ENCODE peak calls at places on chromosomes 1 and 21, in six cellular contexts. O, D, N, A, W and R are unnamed samples.

GRCh38 chr1:11523746-11524464 is 45.0 kb downstream of the DISP3 start:
- DNase-seq in O (no peak), D (no peak), N (no peak), A (no peak), W (no peak), R (no peak)

GRCh38 chr1:85865183-85865582 is 156.9 kb upstream of the ZNHIT6 start:
- DNase-seq in O (no peak), D (no peak), N (no peak), A (no peak), W (peak; percentile 54), R (no peak)

GRCh38 chr1:10888791-10889627 is 92.6 kb upstream of the CASZ1 start:
- DNase-seq in O (no peak), D (no peak), N (no peak), A (no peak), W (no peak), R (no peak)

GRCh38 chr1:111851552-111851951 is 95.9 kb downstream of the DDX20 start:
- DNase-seq in O (no peak), D (no peak), N (no peak), A (no peak), W (no peak), R (no peak)

GRCh38 chr1:64186898-64187280 is 16.5 kb upstream of the UBE2U start:
- DNase-seq in O (no peak), D (no peak), N (no peak), A (no peak), W (no peak), R (no peak)

GRCh38 chr21:29075706-29076447 is 2.4 kb upstream of the CCT8 start:
- DNase-seq in O (peak; percentile 93), D (peak; percentile 61), N (no peak), A (no peak), W (no peak), R (no peak)

GRCh38 chr1:110067957-110068645 is 2.4 kb downstream of the ALX3 start:
- DNase-seq in O (no peak), D (no peak), N (no peak), A (peak; percentile 16), W (peak; percentile 32), R (no peak)

GRCh38 chr1:198630863-198631262 is 8.0 kb upstream of the PTPRC start:
- DNase-seq in O (no peak), D (no peak), N (no peak), A (no peak), W (no peak), R (no peak)

GRCh38 chr21:37373539-37373938 is 7.0 kb downstream of the DYRK1A start:
- DNase-seq in O (peak; percentile 59), D (no peak), N (no peak), A (no peak), W (no peak), R (no peak)

GRCh38 chr1:208155243-208155642 is 88.9 kb downstream of the PLXNA2 start:
- DNase-seq in O (no peak), D (no peak), N (no peak), A (no peak), W (no peak), R (no peak)

GRCh38 chr1:16984717-16985116 is 4.3 kb upstream of the MFAP2 start:
- DNase-seq in O (peak; percentile 98), D (no peak), N (peak; percentile 81), A (peak; percentile 93), W (peak; percentile 80), R (no peak)

GRCh38 chr1:32215629-32216505 is 6.3 kb downstream of the TMEM234 start:
- DNase-seq in O (peak; percentile 81), D (peak; percentile 32), N (peak; percentile 61), A (peak; percentile 60), W (peak; percentile 65), R (peak; percentile 76)

GRCh38 chr1:201539561-201540404 is 856 bp downstream of the NAV1 start:
- DNase-seq in O (peak; percentile 33), D (no peak), N (peak; percentile 25), A (peak; percentile 86), W (peak; percentile 49), R (no peak)
- TF ChIP-seq EZH2 in O (no peak), D (no peak), N (no peak), A (no peak), W (no peak), R (peak; percentile 80)

GRCh38 chr1:203342192-203342940 is 8.6 kb downstream of the FMOD start:
- DNase-seq in O (peak; percentile 71), D (peak; percentile 31), N (peak; percentile 49), A (peak; percentile 44), W (peak; percentile 42), R (peak; percentile 55)

GRCh38 chr1:203343956-203344355 is 7.0 kb downstream of the FMOD start:
- DNase-seq in O (no peak), D (no peak), N (no peak), A (no peak), W (no peak), R (no peak)

GRCh38 chr1:203338335-203339036 is 12.4 kb downstream of the FMOD start:
- DNase-seq in O (peak; percentile 73), D (peak; percentile 53), N (peak; percentile 45), A (peak; percentile 74), W (peak; percentile 75), R (peak; percentile 70)

GRCh38 chr1:203336097-203336496 is 14.8 kb downstream of the FMOD start:
- DNase-seq in O (no peak), D (no peak), N (no peak), A (no peak), W (no peak), R (no peak)

GRCh38 chr1:203340112-203340804 is 10.7 kb downstream of the FMOD start:
- DNase-seq in O (peak; percentile 94), D (peak; percentile 76), N (peak; percentile 67), A (peak; percentile 76), W (peak; percentile 90), R (peak; percentile 73)
- TF ChIP-seq EZH2 in O (no peak), D (no peak), N (no peak), A (peak; percentile 71), W (peak; percentile 35), R (peak; percentile 88)

DNA sequence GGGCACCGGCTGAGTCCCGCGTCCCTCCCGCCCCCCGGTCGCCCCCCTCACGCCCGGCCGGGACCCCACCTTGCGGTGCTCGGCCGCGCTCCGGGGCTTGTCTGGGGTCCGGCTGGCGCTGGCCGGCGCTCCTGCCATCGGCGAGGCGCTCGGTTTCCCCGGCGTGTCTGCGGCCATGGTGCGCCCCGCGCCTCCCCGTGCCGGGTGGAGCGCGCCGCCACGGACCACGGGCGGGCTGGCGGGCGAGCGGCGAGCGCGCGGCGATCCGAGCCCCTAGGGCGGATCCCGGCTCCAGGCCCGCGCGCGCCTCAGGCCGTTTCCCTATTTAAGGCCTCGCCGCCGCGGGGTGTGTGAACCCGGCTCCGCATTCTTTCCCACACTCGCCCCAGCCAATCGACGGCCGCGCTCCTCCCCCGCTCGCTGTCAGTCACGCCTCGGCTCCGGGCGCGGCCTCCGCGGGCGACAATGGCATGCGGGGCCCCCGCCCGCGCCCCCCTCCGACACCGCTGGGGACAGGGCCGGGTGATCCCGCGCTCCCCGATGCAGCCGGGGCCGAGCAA is at the start of gene HES4:
- DNase-seq in O (peak; percentile 97), D (peak; percentile 84), N (peak; percentile 94), A (peak; percentile 92), W (peak; percentile 93), R (peak; percentile 55)
- TF ChIP-seq EZH2 in O (no peak), D (no peak), N (no peak), A (no peak), W (no peak), R (no peak)

DNA sequence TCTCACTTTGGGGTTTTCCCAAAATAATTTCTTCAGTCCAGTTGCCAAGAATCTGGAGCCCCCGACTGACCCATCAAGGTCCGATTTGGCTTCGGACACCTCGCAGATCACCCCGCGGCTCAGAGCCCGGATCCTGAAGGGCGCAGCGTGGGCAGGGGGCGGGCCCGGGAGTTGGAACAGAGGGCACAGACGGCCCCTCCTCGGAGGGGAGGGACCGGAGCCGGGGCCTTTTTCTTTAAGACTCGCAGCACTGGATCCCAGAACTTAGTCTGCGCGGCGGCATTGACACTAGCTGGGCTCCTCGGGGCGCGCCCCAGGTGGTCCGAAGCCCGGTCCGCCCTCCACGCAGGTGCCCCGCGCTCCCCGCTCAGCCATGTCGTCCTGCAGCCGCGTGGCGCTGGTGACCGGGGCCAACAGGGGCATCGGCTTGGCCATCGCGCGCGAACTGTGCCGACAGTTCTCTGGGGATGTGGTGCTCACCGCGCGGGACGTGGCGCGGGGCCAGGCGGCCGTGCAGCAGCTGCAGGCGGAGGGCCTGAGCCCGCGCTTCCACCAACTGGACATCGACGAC is at the start of gene CBR3:
- DNase-seq in O (peak; percentile 79), D (no peak), N (peak; percentile 60), A (peak; percentile 66), W (peak; percentile 39), R (no peak)
- TF ChIP-seq EZH2 in O (no peak), D (no peak), N (no peak), A (no peak), W (no peak), R (no peak)

DNA sequence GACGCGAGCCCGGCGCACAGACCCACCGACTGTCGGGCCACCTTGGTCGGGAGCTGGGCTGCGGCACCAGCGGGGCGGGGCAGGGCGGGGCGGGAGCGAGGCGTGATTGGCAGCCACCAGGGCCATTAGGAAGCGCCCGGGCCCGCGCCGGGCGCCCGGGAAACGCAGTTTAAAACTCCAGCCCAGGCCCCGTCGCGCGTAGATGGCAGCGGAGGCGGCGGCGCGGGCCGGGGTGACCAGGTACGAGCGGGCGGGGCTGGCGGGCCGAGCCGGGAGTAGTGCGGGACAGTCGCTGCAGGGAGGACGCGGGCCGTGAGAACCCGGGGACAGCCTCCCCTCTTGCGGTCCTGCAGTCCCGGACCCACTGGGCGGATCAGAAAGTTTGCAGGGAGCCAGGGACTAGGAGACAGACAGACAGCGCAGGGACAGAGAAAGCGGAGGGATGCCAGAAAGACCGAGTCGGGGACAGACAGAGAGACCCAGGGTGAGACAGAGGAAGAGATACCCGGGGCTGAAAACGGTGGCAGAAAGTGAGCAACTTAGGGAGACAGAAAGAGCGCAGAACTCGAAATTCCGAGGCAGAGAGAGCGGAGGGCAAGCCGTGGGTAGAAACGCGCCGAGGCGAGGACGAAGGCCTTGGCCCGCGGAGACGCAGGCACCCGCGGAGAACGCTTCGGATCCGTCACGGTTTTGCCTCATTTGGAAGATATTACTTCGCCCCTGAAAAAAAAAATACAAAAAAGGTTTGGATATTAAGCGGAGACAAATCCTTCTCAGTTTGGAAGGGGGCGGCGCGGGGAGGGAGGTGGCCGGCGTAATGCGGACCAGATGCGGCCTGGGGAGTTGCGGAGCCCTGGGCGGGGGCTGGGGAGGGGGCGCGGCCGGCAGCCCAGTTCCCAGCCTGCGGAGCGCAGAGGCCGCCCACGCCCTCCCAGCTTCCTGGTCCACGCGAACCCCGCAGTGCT is at the start of gene DMBX1:
- DNase-seq in O (peak; percentile 73), D (peak; percentile 38), N (peak; percentile 66), A (no peak), W (no peak), R (no peak)
- TF ChIP-seq EZH2 in O (no peak), D (no peak), N (peak; percentile 37), A (peak; percentile 42), W (peak; percentile 87), R (no peak)

GRCh38 chr1:39707506-39707905 is 16.3 kb upstream of the HPCAL4 start:
- DNase-seq in O (no peak), D (no peak), N (no peak), A (no peak), W (no peak), R (no peak)
- TF ChIP-seq EZH2 in O (no peak), D (no peak), N (no peak), A (no peak), W (no peak), R (no peak)

GRCh38 chr1:56309065-56309464 is 270.3 kb downstream of the PLPP3 start:
- DNase-seq in O (no peak), D (no peak), N (no peak), A (no peak), W (no peak), R (no peak)
- TF ChIP-seq EZH2 in O (no peak), D (no peak), N (no peak), A (no peak), W (no peak), R (no peak)